ENCODE peak calls at places on chromosomes 13 and 19, in five cellular contexts. L is GOT3, Y is putamen, E is tibial artery, O is lung microvascular endothelial cell. S is an unnamed sample.

GRCh38 chr13:27131202-27131623 is 40.4 kb downstream of the USP12 start:
- DNase-seq in L (no peak), O (peak), E (no peak), Y (peak), S (peak)

GRCh38 chr13:33182729-33183128 is 102.8 kb downstream of the STARD13 start:
- DNase-seq in E (no peak), L (no peak), Y (no peak), O (no peak), S (no peak)

GRCh38 chr19:3572855-3573161 is at the start of gene HMG20B:
- DNase-seq in E (no peak), O (no peak), Y (no peak), L (no peak), S (no peak)

GRCh38 chr13:81379183-81379582 is 1038.3 kb upstream of the SPRY2 start:
- DNase-seq in O (no peak), L (no peak), E (no peak), Y (no peak), S (no peak)

GRCh38 chr19:45785097-45785496 is 2.8 kb upstream of the DMPK start:
- DNase-seq in O (no peak), L (no peak), Y (no peak), E (no peak), S (peak)

GRCh38 chr13:31038834-31039552 is 106.5 kb downstream of the TEX26 start:
- DNase-seq in L (no peak), O (no peak), E (no peak), Y (no peak), S (peak)

GRCh38 chr13:35927554-35927953 is 203.6 kb downstream of the DCLK1 start:
- DNase-seq in E (no peak), Y (no peak), L (no peak), O (peak), S (peak)

GRCh38 chr19:43634877-43635560 is 4.6 kb downstream of the CADM4 start:
- DNase-seq in Y (peak), E (no peak), O (no peak), L (no peak), S (no peak)

GRCh38 chr19:19594371-19594770 is 24.1 kb downstream of the PBX4 start:
- DNase-seq in Y (no peak), L (no peak), O (no peak), E (no peak), S (no peak)

GRCh38 chr19:1070931-1071791 is 4.2 kb downstream of the ARHGAP45 start:
- DNase-seq in E (no peak), O (no peak), Y (no peak), L (no peak), S (no peak)

S was measured in osteoblast.